ENCODE peak calls at places on chromosomes 2 and 18, in six cellular contexts. Z is HepG2, R is GM12878, H is K562, Y is A549, L is endothelial cell of umbilical vein. G is an unnamed sample.

GRCh38 chr18:77065221-77065981 is 67.2 kb downstream of the MBP start:
- DNase-seq in Z (no peak), R (peak), H (no peak), Y (peak), L (peak), G (peak)

GRCh38 chr2:74440005-74440377 is 1.7 kb downstream of the RTKN start:
- DNase-seq in Z (peak), R (no peak), H (no peak), Y (no peak), L (peak), G (no peak)

GRCh38 chr2:79512442-79513401 is at the start of gene CTNNA2:
- DNase-seq in Z (peak), R (no peak), H (peak), Y (peak), L (no peak), G (no peak)

GRCh38 chr2:75320893-75321292 is 121.6 kb upstream of the TACR1 start:
- DNase-seq in Z (no peak), R (no peak), H (no peak), Y (no peak), L (no peak), G (no peak)

GRCh38 chr2:236499691-236500573 is 69.7 kb upstream of the ACKR3 start:
- DNase-seq in Z (no peak), R (no peak), H (no peak), Y (no peak), L (no peak), G (peak)

GRCh38 chr2:164620873-164621760 is at the start of gene GRB14:
- DNase-seq in Z (peak), R (no peak), H (no peak), Y (peak), L (peak), G (no peak)

GRCh38 chr2:234335676-234336228 is 161.1 kb downstream of the ARL4C start:
- DNase-seq in Z (no peak), R (no peak), H (no peak), Y (no peak), L (peak), G (no peak)

GRCh38 chr2:193749485-193749884 is 1554.8 kb upstream of the TMEFF2 start:
- DNase-seq in Z (no peak), R (no peak), H (no peak), Y (no peak), L (no peak), G (no peak)

GRCh38 chr2:234483568-234484251 is 13.2 kb downstream of the ARL4C start:
- DNase-seq in Z (no peak), R (peak), H (no peak), Y (no peak), L (no peak), G (peak)

GRCh38 chr2:146124741-146125140 is 1604.8 kb upstream of the ZEB2 start:
- DNase-seq in Z (no peak), R (no peak), H (no peak), Y (no peak), L (no peak), G (peak)

GRCh38 chr2:169141713-169142352 is 72.5 kb downstream of the DHRS9 start:
- DNase-seq in Z (peak), R (peak), H (peak), Y (peak), L (peak), G (peak)

GRCh38 chr2:122136071-122136470 is 380.6 kb downstream of the TSN start:
- DNase-seq in Z (peak), R (no peak), H (peak), Y (peak), L (no peak), G (peak)

GRCh38 chr18:57813245-57813644 is 10.1 kb upstream of the ATP8B1 start:
- DNase-seq in Z (peak), R (no peak), H (no peak), Y (peak), L (peak), G (no peak)

GRCh38 chr2:166365803-166366420 is 9.8 kb downstream of the SCN9A start:
- DNase-seq in Z (no peak), R (no peak), H (peak), Y (no peak), L (no peak), G (no peak)

GRCh38 chr2:220065581-220065980 is 438.2 kb downstream of the SLC4A3 start:
- DNase-seq in Z (no peak), R (no peak), H (no peak), Y (no peak), L (no peak), G (no peak)

GRCh38 chr2:232230557-232230956 is 148.0 kb upstream of the ALPP start:
- DNase-seq in Z (peak), R (no peak), H (peak), Y (no peak), L (no peak), G (peak)

GRCh38 chr18:22640281-22640842 is 222.6 kb upstream of the CTAGE1 start:
- DNase-seq in Z (no peak), R (no peak), H (no peak), Y (no peak), L (no peak), G (no peak)
- TF ChIP-seq MAX in Z (no peak), R (no peak), H (no peak), Y (no peak), L (no peak), G (no peak)

GRCh38 chr2:20179755-20180594 is 45.0 kb downstream of the SDC1 start:
- DNase-seq in Z (peak), R (no peak), H (peak), Y (peak), L (no peak), G (no peak)
- TF ChIP-seq POLR2A in Z (no peak), R (no peak), H (no peak), Y (peak), L (no peak), G (no peak)

DNA sequence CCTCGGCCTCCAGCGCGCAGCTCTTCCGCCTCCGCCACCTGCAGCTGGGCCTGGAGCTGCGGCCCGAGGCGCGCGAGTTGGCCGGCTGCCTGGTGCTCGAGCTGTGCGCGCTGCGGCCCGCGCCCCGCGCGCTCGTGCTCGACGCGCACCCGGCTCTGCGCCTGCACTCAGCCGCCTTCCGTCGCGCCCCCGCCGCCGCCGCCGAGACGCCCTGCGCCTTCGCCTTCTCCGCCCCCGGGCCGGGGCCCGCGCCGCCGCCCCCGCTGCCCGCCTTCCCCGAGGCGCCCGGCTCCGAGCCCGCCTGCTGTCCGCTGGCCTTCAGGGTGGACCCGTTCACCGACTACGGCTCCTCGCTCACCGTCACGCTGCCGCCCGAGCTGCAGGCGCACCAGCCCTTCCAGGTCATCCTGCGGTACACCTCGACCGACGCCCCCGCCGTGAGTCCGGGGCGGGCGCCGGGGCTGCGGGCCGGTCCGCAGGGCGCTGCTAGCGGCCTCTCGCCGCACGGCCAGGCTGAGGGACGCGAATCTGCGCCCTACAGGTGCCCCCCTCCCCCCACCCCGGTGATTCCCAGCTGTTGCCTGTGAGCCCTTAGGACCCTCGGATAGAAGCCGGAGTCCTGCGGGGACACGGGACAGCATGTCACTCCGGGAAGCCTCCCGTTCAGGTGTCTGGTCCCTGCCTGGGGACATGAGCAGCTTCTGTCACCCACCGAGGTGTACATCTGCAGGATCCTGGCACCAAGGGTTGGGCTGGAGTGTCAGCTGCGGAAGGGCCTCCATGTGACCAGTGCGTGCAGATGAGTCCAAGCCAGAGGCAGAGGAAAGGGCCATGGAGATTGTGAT is 616 bp downstream of the RNPEPL1 start:
- DNase-seq in Z (no peak), R (no peak), H (peak), Y (no peak), L (peak), G (peak)
- TF ChIP-seq MYC in Z (peak), R (no peak), H (no peak), Y (no peak), L (no peak), G (no peak)

DNA sequence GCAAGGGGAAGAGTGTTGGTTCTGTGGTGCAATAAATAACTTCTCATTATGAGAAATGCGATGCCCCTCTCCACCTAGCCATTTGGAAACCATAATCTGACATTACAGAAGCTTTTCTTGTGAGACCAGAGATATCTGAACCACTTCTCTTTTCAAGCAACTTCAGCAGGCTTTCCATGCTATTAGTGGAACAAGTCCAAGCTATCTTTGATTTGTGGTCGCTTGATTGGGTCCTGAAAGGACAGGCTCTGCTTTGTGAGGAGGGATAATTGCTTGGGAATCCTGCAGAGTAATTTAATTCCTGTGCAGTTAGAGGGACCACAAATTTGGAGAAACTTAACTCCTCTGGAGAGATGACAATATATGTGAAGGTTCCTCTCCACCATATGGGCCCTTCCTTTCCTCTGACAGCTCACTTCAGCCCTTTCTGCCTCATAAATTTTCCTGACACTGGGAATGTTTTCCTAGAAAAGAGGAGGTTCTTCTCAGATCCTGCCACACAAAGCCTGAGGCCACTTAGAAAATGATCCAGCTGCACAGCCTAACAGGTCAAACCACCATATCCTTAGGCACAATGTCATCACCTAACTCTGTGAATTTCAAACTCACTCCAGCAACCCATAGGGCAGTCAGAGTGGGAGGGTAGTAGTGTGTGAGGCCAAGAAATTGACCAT is 112.3 kb downstream of the ATL2 start:
- DNase-seq in Z (no peak), R (no peak), H (no peak), Y (no peak), L (no peak), G (peak)
- TF ChIP-seq MAX in Z (no peak), R (no peak), H (no peak), Y (no peak), L (no peak), G (no peak)

GRCh38 chr2:68377137-68377780 is 12.2 kb downstream of the PLEK start:
- DNase-seq in Z (no peak), R (no peak), H (no peak), Y (no peak), L (no peak), G (no peak)
- TF ChIP-seq POLR2A in Z (no peak), R (no peak), H (no peak), Y (no peak), L (no peak), G (no peak)

GRCh38 chr18:39863916-39864315 is 2091.1 kb upstream of the PIK3C3 start:
- DNase-seq in Z (no peak), R (no peak), H (no peak), Y (no peak), L (peak), G (no peak)

DNA sequence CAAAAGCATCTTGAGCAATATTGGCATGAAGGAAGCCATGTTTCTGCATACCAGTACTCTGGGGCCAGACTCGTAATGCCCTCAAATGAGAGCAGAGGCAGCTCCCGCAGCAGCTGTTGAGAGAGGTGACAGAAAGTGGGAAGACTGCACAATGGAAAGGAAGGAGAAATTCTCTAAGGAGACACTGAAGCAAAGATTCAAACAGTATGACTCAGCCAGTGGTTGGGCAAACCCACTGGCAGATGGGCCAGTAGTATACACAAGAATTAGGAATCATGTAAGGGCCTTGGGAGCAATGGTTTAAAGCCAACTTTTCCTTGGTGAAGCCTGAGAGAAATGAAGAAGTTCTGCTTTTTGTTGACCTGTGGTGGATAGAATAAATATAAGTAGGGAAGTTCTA is 2092.7 kb upstream of the PIK3C3 start:
- DNase-seq in Z (no peak), R (no peak), H (no peak), Y (no peak), L (no peak), G (no peak)
- TF ChIP-seq MYC in Z (no peak), R (no peak), H (no peak), Y (no peak), L (no peak), G (no peak)

GRCh38 chr2:221461911-221462310 is 110.2 kb downstream of the EPHA4 start:
- DNase-seq in Z (no peak), R (no peak), H (no peak), Y (no peak), L (no peak), G (no peak)
- TF ChIP-seq MAX in Z (no peak), R (no peak), H (no peak), Y (no peak), L (no peak), G (no peak)

DNA sequence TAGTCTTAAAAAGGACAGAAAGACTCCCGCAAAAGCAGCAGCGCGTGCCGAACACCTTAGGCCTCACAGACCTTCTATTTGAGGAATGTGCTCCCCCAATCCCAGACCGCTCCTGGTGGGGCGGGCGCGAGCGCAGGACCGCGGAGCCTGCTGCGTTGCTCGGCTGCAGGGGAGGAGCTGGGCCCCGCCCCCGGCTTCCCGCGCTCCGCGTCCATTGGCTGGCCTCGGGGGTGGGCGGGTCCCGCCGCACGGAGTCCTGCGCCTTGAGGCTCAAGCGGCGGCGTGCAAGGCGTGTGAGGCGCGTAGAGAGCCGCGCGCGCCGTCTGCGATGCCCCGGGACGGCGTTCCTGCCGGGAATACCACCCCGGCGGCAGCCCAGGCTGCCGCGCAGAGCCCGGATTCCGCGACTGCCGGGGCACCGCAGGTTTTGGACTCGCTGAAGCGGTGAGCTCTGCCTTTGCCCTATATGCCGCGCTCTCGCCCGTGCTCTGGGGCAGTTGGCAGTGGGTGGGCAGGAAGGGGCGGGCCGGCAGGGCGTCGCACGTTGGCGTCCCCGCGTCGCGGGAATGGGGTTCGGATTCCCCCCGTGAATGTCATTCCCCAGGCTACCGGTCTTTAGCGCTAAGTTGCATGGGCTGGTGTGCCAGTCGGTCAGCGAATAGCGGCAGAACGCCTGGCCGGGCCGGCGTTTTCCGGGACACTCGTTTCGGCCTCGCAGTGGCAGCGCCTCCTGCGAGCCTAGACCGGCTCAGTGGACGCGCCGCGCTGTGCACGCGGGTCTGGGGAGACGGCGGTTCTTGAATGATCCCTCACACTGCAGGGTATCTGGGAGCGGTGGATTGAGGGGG is 49.6 kb upstream of the PAIP2B start:
- DNase-seq in Z (peak), R (peak), H (peak), Y (peak), L (peak), G (peak)
- TF ChIP-seq POLR2A in Z (no peak), R (peak), H (no peak), Y (peak), L (peak), G (peak)

GRCh38 chr2:12704378-12704777 is 12.4 kb upstream of the TRIB2 start:
- DNase-seq in Z (no peak), R (no peak), H (no peak), Y (no peak), L (no peak), G (no peak)
- TF ChIP-seq MYC in Z (no peak), R (no peak), H (no peak), Y (no peak), L (no peak), G (no peak)